ENCODE peak calls at places on chromosomes 1 and 21, in eight cellular contexts. One of them, this sample, is unnamed.

GRCh38 chr1:25916460-25916859 is 10.2 kb upstream of the STMN1 start:
- DNase-seq in stimulated activated CD8-positive, alpha-beta memory T cell treated with anti-CD3 and anti-CD28 coated beads, Interleukin-4, amount 100 ng/mL, for 24 hours: no peak
- DNase-seq in activated naive CD8-positive, alpha-beta T cell treated with anti-CD3 and anti-CD28 coated beads, Interleukin-2, amount 50 U/mL, for 24 hours: no peak
- DNase-seq in adipocyte: no peak
- DNase-seq in cerebellar cortex: no peak
- DNase-seq in LoVo: no peak
- DNase-seq in CD8-positive, alpha-beta memory T cell: no peak
- DNase-seq in endothelial cell: no peak
- DNase-seq in this sample: no peak

GRCh38 chr1:155893389-155894142 is 17.6 kb downstream of the RIT1 start:
- DNase-seq in stimulated activated CD8-positive, alpha-beta memory T cell treated with anti-CD3 and anti-CD28 coated beads, Interleukin-4, amount 100 ng/mL, for 24 hours: no peak
- DNase-seq in activated naive CD8-positive, alpha-beta T cell treated with anti-CD3 and anti-CD28 coated beads, Interleukin-2, amount 50 U/mL, for 24 hours: no peak
- DNase-seq in adipocyte: peak
- DNase-seq in cerebellar cortex: no peak
- DNase-seq in LoVo: peak
- DNase-seq in CD8-positive, alpha-beta memory T cell: no peak
- DNase-seq in endothelial cell: no peak
- DNase-seq in this sample: peak

GRCh38 chr21:44433791-44434567 is 21.3 kb upstream of the LRRC3 start:
- DNase-seq in stimulated activated CD8-positive, alpha-beta memory T cell treated with anti-CD3 and anti-CD28 coated beads, Interleukin-4, amount 100 ng/mL, for 24 hours: no peak
- DNase-seq in activated naive CD8-positive, alpha-beta T cell treated with anti-CD3 and anti-CD28 coated beads, Interleukin-2, amount 50 U/mL, for 24 hours: no peak
- DNase-seq in adipocyte: no peak
- DNase-seq in cerebellar cortex: no peak
- DNase-seq in LoVo: no peak
- DNase-seq in CD8-positive, alpha-beta memory T cell: peak
- DNase-seq in endothelial cell: no peak
- DNase-seq in this sample: peak

GRCh38 chr1:23798662-23799142 is 1.9 kb downstream of the GALE start:
- DNase-seq in stimulated activated CD8-positive, alpha-beta memory T cell treated with anti-CD3 and anti-CD28 coated beads, Interleukin-4, amount 100 ng/mL, for 24 hours: no peak
- DNase-seq in activated naive CD8-positive, alpha-beta T cell treated with anti-CD3 and anti-CD28 coated beads, Interleukin-2, amount 50 U/mL, for 24 hours: peak
- DNase-seq in adipocyte: no peak
- DNase-seq in cerebellar cortex: no peak
- DNase-seq in LoVo: no peak
- DNase-seq in CD8-positive, alpha-beta memory T cell: no peak
- DNase-seq in endothelial cell: peak
- DNase-seq in this sample: peak

GRCh38 chr1:192516776-192517297 is 58.7 kb upstream of the RGS1 start:
- DNase-seq in stimulated activated CD8-positive, alpha-beta memory T cell treated with anti-CD3 and anti-CD28 coated beads, Interleukin-4, amount 100 ng/mL, for 24 hours: no peak
- DNase-seq in activated naive CD8-positive, alpha-beta T cell treated with anti-CD3 and anti-CD28 coated beads, Interleukin-2, amount 50 U/mL, for 24 hours: peak
- DNase-seq in adipocyte: peak
- DNase-seq in cerebellar cortex: peak
- DNase-seq in LoVo: no peak
- DNase-seq in CD8-positive, alpha-beta memory T cell: peak
- DNase-seq in endothelial cell: no peak
- DNase-seq in this sample: peak

GRCh38 chr1:70706381-70707173 is 295.5 kb downstream of the CTH start:
- DNase-seq in stimulated activated CD8-positive, alpha-beta memory T cell treated with anti-CD3 and anti-CD28 coated beads, Interleukin-4, amount 100 ng/mL, for 24 hours: no peak
- DNase-seq in activated naive CD8-positive, alpha-beta T cell treated with anti-CD3 and anti-CD28 coated beads, Interleukin-2, amount 50 U/mL, for 24 hours: no peak
- DNase-seq in adipocyte: peak
- DNase-seq in cerebellar cortex: no peak
- DNase-seq in LoVo: no peak
- DNase-seq in CD8-positive, alpha-beta memory T cell: no peak
- DNase-seq in endothelial cell: peak
- DNase-seq in this sample: peak

GRCh38 chr1:199629624-199630023 is 397.9 kb upstream of the NR5A2 start:
- DNase-seq in stimulated activated CD8-positive, alpha-beta memory T cell treated with anti-CD3 and anti-CD28 coated beads, Interleukin-4, amount 100 ng/mL, for 24 hours: no peak
- DNase-seq in activated naive CD8-positive, alpha-beta T cell treated with anti-CD3 and anti-CD28 coated beads, Interleukin-2, amount 50 U/mL, for 24 hours: no peak
- DNase-seq in adipocyte: no peak
- DNase-seq in cerebellar cortex: no peak
- DNase-seq in LoVo: no peak
- DNase-seq in CD8-positive, alpha-beta memory T cell: no peak
- DNase-seq in endothelial cell: no peak
- DNase-seq in this sample: no peak

GRCh38 chr1:43597721-43598120 is 52.2 kb upstream of the KDM4A start:
- DNase-seq in stimulated activated CD8-positive, alpha-beta memory T cell treated with anti-CD3 and anti-CD28 coated beads, Interleukin-4, amount 100 ng/mL, for 24 hours: no peak
- DNase-seq in activated naive CD8-positive, alpha-beta T cell treated with anti-CD3 and anti-CD28 coated beads, Interleukin-2, amount 50 U/mL, for 24 hours: no peak
- DNase-seq in adipocyte: no peak
- DNase-seq in cerebellar cortex: no peak
- DNase-seq in LoVo: no peak
- DNase-seq in CD8-positive, alpha-beta memory T cell: no peak
- DNase-seq in endothelial cell: no peak
- DNase-seq in this sample: no peak

GRCh38 chr1:221829327-221830011 is 87.6 kb upstream of the DUSP10 start:
- DNase-seq in stimulated activated CD8-positive, alpha-beta memory T cell treated with anti-CD3 and anti-CD28 coated beads, Interleukin-4, amount 100 ng/mL, for 24 hours: peak
- DNase-seq in activated naive CD8-positive, alpha-beta T cell treated with anti-CD3 and anti-CD28 coated beads, Interleukin-2, amount 50 U/mL, for 24 hours: peak
- DNase-seq in adipocyte: peak
- DNase-seq in cerebellar cortex: no peak
- DNase-seq in LoVo: no peak
- DNase-seq in CD8-positive, alpha-beta memory T cell: peak
- DNase-seq in endothelial cell: no peak
- DNase-seq in this sample: peak